ENCODE peak calls at places on chromosomes 13 and 19, in seven cellular contexts. R is endothelial cell of umbilical vein; F is mammary epithelial cell; M is GM12865; N is tibial nerve; S is CD8-positive, alpha-beta T cell; J is testis. O is an unnamed sample.

GRCh38 chr19:33247441-33247819 is 21.8 kb upstream of the SLC7A10 start:
- DNase-seq in R (no peak), F (no peak), M (no peak), N (no peak), S (no peak), J (no peak), O (no peak)

GRCh38 chr13:26508885-26509284 is 48.6 kb upstream of the WASF3 start:
- DNase-seq in R (no peak), F (peak), M (no peak), N (peak), S (no peak), J (no peak), O (peak)

GRCh38 chr19:18418034-18418724 is 1.0 kb upstream of the SSBP4 start:
- DNase-seq in R (no peak), F (no peak), M (peak), N (no peak), S (no peak), J (no peak), O (no peak)

GRCh38 chr13:100789481-100789880 is 114.9 kb upstream of the TMTC4 start:
- DNase-seq in R (peak), F (peak), M (no peak), N (no peak), S (no peak), J (no peak), O (no peak)

GRCh38 chr19:6536138-6536671 is 5.4 kb downstream of the TNFSF9 start:
- DNase-seq in R (peak), F (peak), M (peak), N (no peak), S (peak), J (peak), O (no peak)

GRCh38 chr13:36493046-36493445 is 60.8 kb downstream of the CCNA1 start:
- DNase-seq in R (no peak), F (no peak), M (no peak), N (no peak), S (no peak), J (no peak), O (no peak)

GRCh38 chr19:38071647-38072046 is 152.4 kb downstream of the DPF1 start:
- DNase-seq in R (no peak), F (no peak), M (no peak), N (no peak), S (no peak), J (no peak), O (no peak)

GRCh38 chr13:73168226-73168992 is 109.6 kb downstream of the KLF5 start:
- DNase-seq in R (peak), F (peak), M (no peak), N (no peak), S (no peak), J (no peak), O (no peak)

GRCh38 chr13:52784591-52785340 is 45.1 kb upstream of the CNMD start:
- DNase-seq in R (no peak), F (no peak), M (no peak), N (no peak), S (no peak), J (no peak), O (no peak)

GRCh38 chr13:94028234-94029145 is 451.0 kb downstream of the DCT start:
- DNase-seq in R (no peak), F (no peak), M (no peak), N (no peak), S (no peak), J (no peak), O (no peak)

GRCh38 chr19:46296722-46297431 is at the start of gene HIF3A:
- DNase-seq in R (peak), F (no peak), M (no peak), N (peak), S (no peak), J (peak), O (no peak)

GRCh38 chr19:5628919-5629481 is 6.1 kb downstream of the SAFB start:
- DNase-seq in R (no peak), F (no peak), M (peak), N (no peak), S (no peak), J (no peak), O (no peak)

GRCh38 chr19:1394252-1395193 is 6.8 kb downstream of the GAMT start:
- DNase-seq in R (no peak), F (no peak), M (no peak), N (no peak), S (no peak), J (no peak), O (no peak)

GRCh38 chr19:45564131-45564780 is 20.3 kb downstream of the OPA3 start:
- DNase-seq in R (no peak), F (no peak), M (peak), N (no peak), S (no peak), J (no peak), O (no peak)

GRCh38 chr19:4380254-4380727 is 20.1 kb downstream of the SH3GL1 start:
- DNase-seq in R (no peak), F (peak), M (peak), N (no peak), S (peak), J (peak), O (no peak)

GRCh38 chr19:18834644-18834984 is 2.9 kb downstream of the UPF1 start:
- DNase-seq in R (no peak), F (no peak), M (no peak), N (no peak), S (no peak), J (no peak), O (no peak)

GRCh38 chr13:40231311-40231710 is 435.1 kb downstream of the FOXO1 start:
- DNase-seq in R (no peak), F (no peak), M (no peak), N (peak), S (no peak), J (no peak), O (peak)
- H3K4me3 ChIP-seq in R (no peak), F (no peak), M (no peak), N (no peak), S (no peak), J (no peak), O (no peak)

GRCh38 chr13:40672310-40673060 is 6.0 kb upstream of the FOXO1 start:
- DNase-seq in R (peak), F (peak), M (no peak), N (no peak), S (no peak), J (no peak), O (no peak)
- H3K4me3 ChIP-seq in R (no peak), F (no peak), M (no peak), N (no peak), S (no peak), J (no peak), O (no peak)

DNA sequence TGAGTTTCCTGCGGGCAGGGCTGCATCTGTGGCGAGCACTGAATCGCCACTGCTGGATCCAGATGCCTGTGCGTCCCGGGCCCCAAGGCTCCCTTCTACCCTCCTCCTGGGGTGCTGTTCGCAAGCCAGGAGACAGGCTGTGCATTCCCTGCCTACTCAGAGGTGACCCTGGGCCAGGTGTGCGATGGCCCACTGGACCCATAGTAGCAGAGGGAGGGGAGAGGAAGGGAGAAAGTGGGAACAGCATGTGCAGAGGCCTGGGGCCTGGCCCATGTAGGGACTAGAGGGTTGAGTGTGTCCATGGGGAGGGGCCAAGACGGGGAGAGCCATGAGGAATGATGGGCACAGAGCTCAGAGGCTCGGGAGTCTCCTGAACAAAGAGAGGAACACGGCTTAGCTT is 27.3 kb downstream of the CARM1 start:
- DNase-seq in R (no peak), F (no peak), M (no peak), N (no peak), S (no peak), J (no peak), O (peak)
- H3K4me3 ChIP-seq in R (no peak), F (no peak), M (no peak), N (no peak), S (no peak), J (no peak), O (no peak)

DNA sequence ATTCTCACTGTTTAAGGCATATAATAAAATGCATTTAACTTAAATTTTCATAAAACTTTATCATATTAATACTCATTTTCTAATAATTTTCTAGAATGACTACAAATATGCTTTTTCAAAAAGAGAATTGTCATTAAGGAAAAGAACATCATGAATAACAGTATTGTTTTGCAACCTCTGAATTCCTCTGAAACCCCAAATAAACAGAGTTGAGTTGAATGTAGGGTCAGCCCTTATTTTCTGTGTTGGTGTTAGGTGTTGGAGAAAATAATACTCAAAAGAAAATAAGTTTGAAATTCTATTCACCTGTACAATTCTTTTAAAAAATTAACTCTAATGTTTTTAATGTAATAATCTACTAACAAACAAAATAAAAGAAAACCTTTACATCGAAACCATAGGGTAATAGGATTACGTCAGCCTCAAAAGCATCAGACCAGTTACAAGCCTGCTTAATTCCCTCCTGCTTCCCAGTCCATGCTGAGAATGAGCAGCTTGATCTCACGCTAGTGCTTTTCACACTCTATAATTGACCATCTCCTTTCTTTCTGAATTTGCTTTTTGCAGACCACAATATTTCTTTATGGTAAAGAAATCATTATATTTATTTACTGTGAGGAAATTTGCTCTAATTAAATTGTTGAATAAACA is 160.9 kb downstream of the PCDH9 start:
- DNase-seq in R (no peak), F (no peak), M (no peak), N (no peak), S (no peak), J (no peak), O (no peak)
- H3K4me3 ChIP-seq in R (no peak), F (no peak), M (no peak), N (no peak), S (no peak), J (no peak), O (no peak)

DNA sequence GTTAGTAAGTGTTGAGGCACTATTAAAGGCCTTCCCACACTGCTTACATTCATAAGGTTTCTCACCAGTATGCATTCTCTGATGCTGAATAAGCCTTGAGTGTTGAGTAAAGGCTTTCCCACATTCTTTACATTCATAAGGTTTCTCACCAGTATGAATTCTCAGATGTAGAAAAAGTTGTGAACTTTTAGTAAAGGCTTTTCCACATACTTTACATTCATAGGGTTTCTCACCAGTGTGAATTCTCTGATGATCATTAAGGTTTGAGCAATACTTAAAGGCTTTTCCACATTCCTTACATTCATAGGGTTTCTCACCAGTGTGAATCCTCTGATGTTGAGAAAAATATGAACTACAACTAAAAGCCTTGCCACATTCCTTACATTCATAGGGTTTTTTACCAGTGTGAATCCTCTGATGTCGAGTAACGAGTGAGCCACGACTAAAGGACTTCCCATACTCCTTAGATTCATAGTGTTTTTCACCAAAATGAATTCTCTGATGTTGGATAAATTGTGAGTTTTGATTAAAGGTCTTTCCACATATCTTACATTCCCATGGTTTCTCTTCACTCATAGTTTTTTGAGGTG is 24.2 kb downstream of the ZNF829 start:
- DNase-seq in R (no peak), F (no peak), M (no peak), N (no peak), S (no peak), J (no peak), O (no peak)
- H3K4me3 ChIP-seq in R (no peak), F (no peak), M (no peak), N (no peak), S (peak), J (no peak), O (peak)

DNA sequence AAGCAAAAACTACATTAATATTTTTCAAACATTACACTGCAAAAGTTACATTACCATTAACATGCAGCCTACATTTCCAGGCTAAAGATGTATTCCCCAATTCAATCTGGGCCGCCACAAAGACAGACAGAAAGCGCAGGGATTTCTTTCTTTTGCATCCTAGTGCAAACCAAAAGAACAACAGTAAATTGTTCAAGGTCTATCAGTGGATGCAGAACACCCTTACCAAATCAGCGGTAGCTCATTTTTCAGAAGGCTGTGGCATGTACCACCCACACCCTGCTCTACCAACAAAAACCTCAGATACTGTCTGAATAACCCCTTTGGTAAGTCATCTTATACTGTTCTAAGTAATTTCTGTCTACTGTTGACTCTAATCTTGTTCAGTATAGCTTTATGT is 3.6 kb downstream of the TPT1 start:
- DNase-seq in R (no peak), F (no peak), M (no peak), N (no peak), S (no peak), J (no peak), O (no peak)
- H3K4me3 ChIP-seq in R (no peak), F (no peak), M (no peak), N (no peak), S (no peak), J (no peak), O (peak)